ENCODE peak calls at places on chromosomes 11 and 22, in five cellular contexts. One of them, this sample, is unnamed.

GRCh38 chr11:131537196-131537595 is 166.8 kb downstream of the NTM start:
- DNase-seq in astrocyte of the spinal cord: no peak
- DNase-seq in RWPE2: no peak
- DNase-seq in sigmoid colon: no peak
- DNase-seq in A549: no peak
- DNase-seq in this sample: no peak

GRCh38 chr22:39514373-39514973 is 5.9 kb upstream of the ATF4 start:
- DNase-seq in sigmoid colon: no peak
- DNase-seq in RWPE2: no peak
- DNase-seq in astrocyte of the spinal cord: peak; percentile 32
- DNase-seq in A549: no peak
- DNase-seq in this sample: no peak

GRCh38 chr11:133331031-133331430 is 201.3 kb downstream of the OPCML start:
- DNase-seq in sigmoid colon: no peak
- DNase-seq in A549: no peak
- DNase-seq in astrocyte of the spinal cord: no peak
- DNase-seq in RWPE2: no peak
- DNase-seq in this sample: no peak

GRCh38 chr11:34262601-34263081 is 95.2 kb downstream of the ABTB2 start:
- DNase-seq in RWPE2: no peak
- DNase-seq in A549: no peak
- DNase-seq in astrocyte of the spinal cord: no peak
- DNase-seq in sigmoid colon: no peak
- DNase-seq in this sample: no peak

GRCh38 chr11:79062814-79063762 is 377.7 kb downstream of the TENM4 start:
- DNase-seq in sigmoid colon: no peak
- DNase-seq in A549: peak; percentile 53
- DNase-seq in RWPE2: no peak
- DNase-seq in astrocyte of the spinal cord: no peak
- DNase-seq in this sample: no peak

GRCh38 chr22:29328566-29329500 is 13.3 kb upstream of the RASL10A start:
- DNase-seq in RWPE2: no peak
- DNase-seq in A549: no peak
- DNase-seq in astrocyte of the spinal cord: no peak
- DNase-seq in sigmoid colon: no peak
- DNase-seq in this sample: no peak

GRCh38 chr22:28112130-28112529 is 193.1 kb upstream of the PITPNB start:
- DNase-seq in astrocyte of the spinal cord: no peak
- DNase-seq in RWPE2: no peak
- DNase-seq in A549: no peak
- DNase-seq in sigmoid colon: no peak
- DNase-seq in this sample: no peak

GRCh38 chr11:121456816-121457431 is 4.2 kb upstream of the SORL1-AS1 start:
- DNase-seq in RWPE2: no peak
- DNase-seq in sigmoid colon: no peak
- DNase-seq in astrocyte of the spinal cord: no peak
- DNase-seq in A549: no peak
- DNase-seq in this sample: no peak

GRCh38 chr22:24200616-24201212 is 19.4 kb downstream of the SUSD2 start:
- DNase-seq in astrocyte of the spinal cord: peak; percentile 79
- DNase-seq in A549: peak; percentile 84
- DNase-seq in sigmoid colon: no peak
- DNase-seq in RWPE2: no peak
- DNase-seq in this sample: no peak

DNA sequence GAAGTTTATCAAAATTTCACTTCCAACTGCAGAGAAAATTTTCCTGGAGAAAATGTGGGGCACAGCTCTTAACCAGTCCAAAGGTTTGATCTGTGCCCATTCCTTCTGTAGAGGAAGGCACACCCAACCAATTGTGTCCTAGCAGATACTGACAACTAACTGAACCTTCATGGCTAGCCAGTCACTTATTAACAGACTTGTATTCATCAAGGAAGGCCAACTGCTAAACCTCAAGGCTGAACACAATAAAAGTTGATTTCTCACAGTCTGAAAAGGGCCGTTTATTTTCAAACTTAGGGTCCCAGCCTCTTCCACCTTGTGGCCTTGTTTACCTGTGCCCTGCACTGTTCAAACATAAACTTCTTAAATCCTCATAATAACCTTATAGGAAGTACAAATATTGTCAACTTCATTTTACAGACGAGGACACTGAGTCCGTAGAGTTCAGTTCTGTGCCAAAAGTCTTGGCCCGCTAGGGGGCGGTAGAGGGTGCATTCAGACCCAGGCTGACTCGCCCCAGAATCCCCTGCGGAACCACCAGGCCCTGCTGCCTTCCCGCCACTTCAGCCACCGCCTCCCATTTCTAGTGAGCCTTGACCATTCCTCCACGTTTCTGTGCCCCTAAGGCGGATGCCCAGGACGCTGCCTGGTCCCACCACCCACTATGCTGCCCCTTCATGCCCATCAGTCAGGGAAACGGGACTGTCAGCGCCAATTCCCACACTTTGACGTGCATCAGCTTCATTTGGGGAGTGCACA is 19.3 kb downstream of the SYT13 start:
- DNase-seq in astrocyte of the spinal cord: no peak
- DNase-seq in RWPE2: no peak
- DNase-seq in A549: peak; percentile 38
- DNase-seq in sigmoid colon: no peak
- DNase-seq in this sample: no peak
- TF ChIP-seq CTCF in astrocyte of the spinal cord: peak; percentile 28
- TF ChIP-seq CTCF in RWPE2: peak; percentile 18
- TF ChIP-seq CTCF in A549: peak; percentile 50
- TF ChIP-seq CTCF in sigmoid colon: no peak
- TF ChIP-seq CTCF in this sample: peak; percentile 30

GRCh38 chr11:36264011-36264410 is 25.2 kb downstream of the COMMD9 start:
- DNase-seq in astrocyte of the spinal cord: no peak
- DNase-seq in A549: no peak
- DNase-seq in sigmoid colon: no peak
- DNase-seq in RWPE2: no peak
- DNase-seq in this sample: no peak

GRCh38 chr11:36257351-36257750 is 31.9 kb downstream of the COMMD9 start:
- DNase-seq in astrocyte of the spinal cord: no peak
- DNase-seq in sigmoid colon: no peak
- DNase-seq in RWPE2: no peak
- DNase-seq in A549: no peak
- DNase-seq in this sample: no peak

GRCh38 chr11:36254739-36255138 is 34.5 kb downstream of the COMMD9 start:
- DNase-seq in sigmoid colon: no peak
- DNase-seq in astrocyte of the spinal cord: no peak
- DNase-seq in RWPE2: no peak
- DNase-seq in A549: peak; percentile 18
- DNase-seq in this sample: no peak

GRCh38 chr11:36261094-36261493 is 28.1 kb downstream of the COMMD9 start:
- DNase-seq in astrocyte of the spinal cord: no peak
- DNase-seq in A549: no peak
- DNase-seq in sigmoid colon: no peak
- DNase-seq in RWPE2: no peak
- DNase-seq in this sample: no peak

GRCh38 chr11:36258730-36259360 is 30.4 kb downstream of the COMMD9 start:
- DNase-seq in astrocyte of the spinal cord: peak; percentile 68
- DNase-seq in sigmoid colon: peak; percentile 72
- DNase-seq in RWPE2: no peak
- DNase-seq in A549: peak; percentile 68
- DNase-seq in this sample: peak; percentile 78
- H3K4me3 ChIP-seq in astrocyte of the spinal cord: no peak overlapping the region
- H3K4me3 ChIP-seq in sigmoid colon: no peak overlapping the region
- H3K4me3 ChIP-seq in RWPE2: no peak overlapping the region
- H3K4me3 ChIP-seq in A549: no peak overlapping the region
- H3K4me3 ChIP-seq in this sample: no peak overlapping the region

DNA sequence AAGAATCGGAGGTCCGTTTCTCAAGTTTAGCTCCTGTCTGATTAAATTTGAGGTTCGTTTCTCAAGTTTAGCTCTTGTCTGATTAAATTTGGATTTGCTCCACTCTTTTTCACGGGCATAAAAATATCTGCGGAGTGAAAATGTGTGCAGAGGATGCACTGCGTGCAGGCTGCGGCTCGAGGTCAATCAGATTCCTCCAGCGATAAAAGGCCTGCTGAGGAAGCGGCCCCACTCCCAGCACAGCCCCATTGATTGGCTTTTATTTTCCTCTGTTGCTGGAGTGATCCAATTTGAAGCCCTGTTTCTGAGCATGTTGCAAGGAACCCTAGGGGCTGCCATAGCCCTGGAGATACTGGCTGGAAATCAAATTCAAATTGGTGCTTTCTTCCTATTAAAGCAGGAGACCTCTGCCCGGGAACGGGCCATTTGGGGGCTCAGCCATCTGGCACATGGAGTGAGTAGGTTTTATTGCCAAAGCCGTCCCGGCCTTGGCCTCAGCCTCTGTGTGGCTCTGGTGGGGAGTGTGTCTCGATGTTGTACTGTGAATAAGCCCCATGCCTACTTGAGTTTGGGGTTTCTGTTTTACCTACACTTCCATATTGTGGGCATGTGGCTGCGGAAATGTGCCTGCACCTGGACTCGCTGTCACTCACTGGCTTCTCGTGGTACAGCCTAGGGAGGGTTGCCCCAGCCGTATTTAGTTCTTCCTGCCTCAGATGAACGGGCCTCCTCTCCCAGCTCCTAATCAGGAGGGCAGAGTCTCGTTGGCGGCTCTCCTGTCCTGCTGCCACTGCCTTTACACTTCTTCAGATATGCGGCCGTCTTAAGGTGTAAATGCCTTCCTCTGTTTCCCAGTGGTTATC is 25.5 kb downstream of the PARVB start:
- DNase-seq in A549: no peak
- DNase-seq in astrocyte of the spinal cord: no peak
- DNase-seq in sigmoid colon: no peak
- DNase-seq in RWPE2: no peak
- DNase-seq in this sample: no peak
- TF ChIP-seq CTCF in A549: no peak
- TF ChIP-seq CTCF in astrocyte of the spinal cord: no peak
- TF ChIP-seq CTCF in sigmoid colon: no peak
- TF ChIP-seq CTCF in RWPE2: no peak
- TF ChIP-seq CTCF in this sample: no peak

GRCh38 chr11:69638941-69639681 is 1.8 kb upstream of the CCND1 start:
- DNase-seq in astrocyte of the spinal cord: peak; percentile 98
- DNase-seq in sigmoid colon: peak; percentile 91
- DNase-seq in A549: peak; percentile 98
- DNase-seq in RWPE2: peak; percentile 96
- DNase-seq in this sample: peak; percentile 96
- H3K4me3 ChIP-seq in astrocyte of the spinal cord: peak overlapping the region; percentile 89
- H3K4me3 ChIP-seq in sigmoid colon: peak overlapping the region; percentile 6
- H3K4me3 ChIP-seq in A549: peak overlapping the region; percentile 91
- H3K4me3 ChIP-seq in RWPE2: peak overlapping the region; percentile 88
- H3K4me3 ChIP-seq in this sample: peak overlapping the region; percentile 55

GRCh38 chr11:67428052-67429001 is at the start of gene RPS6KB2:
- DNase-seq in sigmoid colon: peak; percentile 99
- DNase-seq in astrocyte of the spinal cord: peak; percentile 97
- DNase-seq in A549: peak; percentile 98
- DNase-seq in RWPE2: peak; percentile 94
- DNase-seq in this sample: peak; percentile 99
- TF ChIP-seq CTCF in sigmoid colon: no peak
- TF ChIP-seq CTCF in astrocyte of the spinal cord: no peak
- TF ChIP-seq CTCF in A549: no peak
- TF ChIP-seq CTCF in RWPE2: no peak
- TF ChIP-seq CTCF in this sample: no peak

GRCh38 chr11:44562836-44563460 is 2.5 kb upstream of the CD82 start:
- DNase-seq in astrocyte of the spinal cord: no peak
- DNase-seq in A549: no peak
- DNase-seq in RWPE2: peak; percentile 32
- DNase-seq in sigmoid colon: no peak
- DNase-seq in this sample: no peak

GRCh38 chr11:44565008-44565745 is at the start of gene CD82:
- DNase-seq in astrocyte of the spinal cord: peak; percentile 99
- DNase-seq in A549: peak; percentile 96
- DNase-seq in RWPE2: peak; percentile 100
- DNase-seq in sigmoid colon: peak; percentile 100
- DNase-seq in this sample: peak; percentile 100

GRCh38 chr11:44563716-44564115 is 1.7 kb upstream of the CD82 start:
- DNase-seq in RWPE2: no peak
- DNase-seq in astrocyte of the spinal cord: peak; percentile 52
- DNase-seq in A549: no peak
- DNase-seq in sigmoid colon: no peak
- DNase-seq in this sample: no peak

GRCh38 chr11:44564653-44565007 is 833 bp upstream of the CD82 start:
- DNase-seq in astrocyte of the spinal cord: peak; percentile 86
- DNase-seq in A549: no peak
- DNase-seq in sigmoid colon: peak; percentile 94
- DNase-seq in RWPE2: peak; percentile 97
- DNase-seq in this sample: peak; percentile 90

DNA sequence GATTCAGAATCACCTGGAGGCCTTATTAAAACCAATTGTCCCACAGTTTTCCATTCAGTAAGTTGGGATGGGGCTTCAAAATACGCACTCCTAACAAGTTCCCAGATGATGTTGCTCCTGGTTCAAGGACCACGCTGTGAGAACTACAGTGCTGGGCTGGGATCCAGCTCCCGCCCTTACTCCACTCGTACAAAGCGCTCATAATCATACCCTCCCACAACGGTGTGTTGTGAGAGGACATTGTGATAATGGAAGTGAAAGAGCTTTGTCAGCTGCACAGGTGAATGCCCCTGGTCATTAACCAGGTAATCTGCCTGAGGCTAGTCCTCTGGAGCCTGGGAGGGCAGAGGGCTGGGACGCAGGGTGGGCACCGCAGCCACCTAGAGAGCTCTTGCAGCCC is 1.3 kb upstream of the CD82 start:
- DNase-seq in sigmoid colon: no peak
- DNase-seq in astrocyte of the spinal cord: peak; percentile 38
- DNase-seq in RWPE2: peak; percentile 19
- DNase-seq in A549: no peak
- DNase-seq in this sample: no peak
- H3K4me3 ChIP-seq in sigmoid colon: no peak overlapping the region
- H3K4me3 ChIP-seq in astrocyte of the spinal cord: no peak overlapping the region
- H3K4me3 ChIP-seq in RWPE2: no peak overlapping the region
- H3K4me3 ChIP-seq in A549: no peak overlapping the region
- H3K4me3 ChIP-seq in this sample: peak overlapping the region; percentile 40

This sample was measured in upper lobe of right lung.